ENCODE peak calls at places on chromosomes 16 and 17, in nine cellular contexts. One of them, this sample, is unnamed.
A peak's percentile ranks its signal among the peaks of the same experiment; 100 is the strongest.

GRCh38 chr17:79045830-79046500 is 22.0 kb downstream of the C1QTNF1 start:
- DNase-seq in NCI-H526 treated with DMSO at 0.1 percent for 48 hours: peak; percentile 55
- DNase-seq in GM12865: peak; percentile 66
- DNase-seq in lung: peak; percentile 73
- DNase-seq in bronchial epithelial cell: peak; percentile 42
- DNase-seq in T-cell: no peak
- DNase-seq in AML-193: peak; percentile 60
- DNase-seq in CD8-positive, alpha-beta memory T cell: peak; percentile 54
- DNase-seq in ELF-1: peak; percentile 92
- DNase-seq in this sample: peak; percentile 85

GRCh38 chr17:67011527-67012175 is 32.7 kb upstream of the CACNG1 start:
- DNase-seq in NCI-H526 treated with DMSO at 0.1 percent for 48 hours: no peak
- DNase-seq in GM12865: peak; percentile 52
- DNase-seq in lung: no peak
- DNase-seq in bronchial epithelial cell: no peak
- DNase-seq in T-cell: no peak
- DNase-seq in AML-193: no peak
- DNase-seq in CD8-positive, alpha-beta memory T cell: no peak
- DNase-seq in ELF-1: no peak
- DNase-seq in this sample: no peak

GRCh38 chr17:15377608-15378007 is 36.2 kb upstream of the TEKT3 start:
- DNase-seq in NCI-H526 treated with DMSO at 0.1 percent for 48 hours: no peak
- DNase-seq in GM12865: no peak
- DNase-seq in lung: no peak
- DNase-seq in bronchial epithelial cell: no peak
- DNase-seq in T-cell: no peak
- DNase-seq in AML-193: no peak
- DNase-seq in CD8-positive, alpha-beta memory T cell: no peak
- DNase-seq in ELF-1: peak; percentile 81
- DNase-seq in this sample: peak; percentile 92

GRCh38 chr17:63984206-63984605 is 11.5 kb upstream of the SCN4A start:
- DNase-seq in NCI-H526 treated with DMSO at 0.1 percent for 48 hours: no peak
- DNase-seq in GM12865: no peak
- DNase-seq in lung: no peak
- DNase-seq in bronchial epithelial cell: no peak
- DNase-seq in T-cell: no peak
- DNase-seq in AML-193: no peak
- DNase-seq in CD8-positive, alpha-beta memory T cell: no peak
- DNase-seq in ELF-1: no peak
- DNase-seq in this sample: peak; percentile 50

GRCh38 chr16:71629617-71630016 is 3.6 kb downstream of the MARVELD3 start:
- DNase-seq in NCI-H526 treated with DMSO at 0.1 percent for 48 hours: no peak
- DNase-seq in GM12865: no peak
- DNase-seq in lung: no peak
- DNase-seq in bronchial epithelial cell: no peak
- DNase-seq in T-cell: no peak
- DNase-seq in AML-193: no peak
- DNase-seq in CD8-positive, alpha-beta memory T cell: no peak
- DNase-seq in ELF-1: no peak
- DNase-seq in this sample: no peak

GRCh38 chr16:5252800-5253199 is 155.2 kb upstream of the EEF2KMT start:
- DNase-seq in NCI-H526 treated with DMSO at 0.1 percent for 48 hours: no peak
- DNase-seq in GM12865: no peak
- DNase-seq in lung: no peak
- DNase-seq in bronchial epithelial cell: no peak
- DNase-seq in T-cell: no peak
- DNase-seq in AML-193: no peak
- DNase-seq in CD8-positive, alpha-beta memory T cell: no peak
- DNase-seq in ELF-1: peak; percentile 18
- DNase-seq in this sample: no peak

GRCh38 chr16:15822957-15823356 is 33.9 kb downstream of the MYH11 start:
- DNase-seq in NCI-H526 treated with DMSO at 0.1 percent for 48 hours: no peak
- DNase-seq in GM12865: no peak
- DNase-seq in lung: no peak
- DNase-seq in bronchial epithelial cell: no peak
- DNase-seq in T-cell: no peak
- DNase-seq in AML-193: no peak
- DNase-seq in CD8-positive, alpha-beta memory T cell: no peak
- DNase-seq in ELF-1: no peak
- DNase-seq in this sample: peak; percentile 21

GRCh38 chr17:82949984-82950383 is 110.2 kb upstream of the ZNF750 start:
- DNase-seq in NCI-H526 treated with DMSO at 0.1 percent for 48 hours: no peak
- DNase-seq in GM12865: no peak
- DNase-seq in lung: no peak
- DNase-seq in bronchial epithelial cell: no peak
- DNase-seq in T-cell: no peak
- DNase-seq in AML-193: no peak
- DNase-seq in CD8-positive, alpha-beta memory T cell: no peak
- DNase-seq in ELF-1: no peak
- DNase-seq in this sample: no peak

GRCh38 chr16:67672739-67673662 is 6.4 kb downstream of the C16orf86 start:
- DNase-seq in NCI-H526 treated with DMSO at 0.1 percent for 48 hours: no peak
- DNase-seq in GM12865: peak; percentile 80
- DNase-seq in lung: peak; percentile 70
- DNase-seq in bronchial epithelial cell: peak; percentile 49
- DNase-seq in T-cell: no peak
- DNase-seq in AML-193: peak; percentile 61
- DNase-seq in CD8-positive, alpha-beta memory T cell: peak; percentile 21
- DNase-seq in ELF-1: peak; percentile 59
- DNase-seq in this sample: peak; percentile 79

GRCh38 chr16:9458816-9459215 is 367.4 kb downstream of the HAPSTR1 start:
- DNase-seq in NCI-H526 treated with DMSO at 0.1 percent for 48 hours: no peak
- DNase-seq in GM12865: no peak
- DNase-seq in lung: no peak
- DNase-seq in bronchial epithelial cell: no peak
- DNase-seq in T-cell: no peak
- DNase-seq in AML-193: no peak
- DNase-seq in CD8-positive, alpha-beta memory T cell: no peak
- DNase-seq in ELF-1: no peak
- DNase-seq in this sample: no peak

GRCh38 chr17:47844230-47844629 is 3.2 kb upstream of the SCRN2 start:
- DNase-seq in NCI-H526 treated with DMSO at 0.1 percent for 48 hours: no peak
- DNase-seq in GM12865: no peak
- DNase-seq in lung: no peak
- DNase-seq in bronchial epithelial cell: no peak
- DNase-seq in T-cell: no peak
- DNase-seq in AML-193: no peak
- DNase-seq in CD8-positive, alpha-beta memory T cell: no peak
- DNase-seq in ELF-1: no peak
- DNase-seq in this sample: peak; percentile 50

GRCh38 chr17:75313941-75314550 is 24.8 kb upstream of the SLC25A19 start:
- DNase-seq in NCI-H526 treated with DMSO at 0.1 percent for 48 hours: no peak
- DNase-seq in GM12865: peak; percentile 84
- DNase-seq in lung: no peak
- DNase-seq in bronchial epithelial cell: peak; percentile 31
- DNase-seq in T-cell: no peak
- DNase-seq in AML-193: peak; percentile 94
- DNase-seq in CD8-positive, alpha-beta memory T cell: no peak
- DNase-seq in ELF-1: no peak
- DNase-seq in this sample: no peak

GRCh38 chr17:4124994-4125393 is 17.8 kb downstream of the ZZEF1 start:
- DNase-seq in NCI-H526 treated with DMSO at 0.1 percent for 48 hours: no peak
- DNase-seq in GM12865: no peak
- DNase-seq in lung: no peak
- DNase-seq in bronchial epithelial cell: no peak
- DNase-seq in T-cell: no peak
- DNase-seq in AML-193: no peak
- DNase-seq in CD8-positive, alpha-beta memory T cell: no peak
- DNase-seq in ELF-1: no peak
- DNase-seq in this sample: no peak

GRCh38 chr17:74639704-74640142 is 16.2 kb upstream of the CD300E start:
- DNase-seq in NCI-H526 treated with DMSO at 0.1 percent for 48 hours: no peak
- DNase-seq in GM12865: peak; percentile 52
- DNase-seq in lung: no peak
- DNase-seq in bronchial epithelial cell: no peak
- DNase-seq in T-cell: no peak
- DNase-seq in AML-193: peak; percentile 83
- DNase-seq in CD8-positive, alpha-beta memory T cell: no peak
- DNase-seq in ELF-1: no peak
- DNase-seq in this sample: no peak

GRCh38 chr17:4679652-4680051 is 24.3 kb downstream of the PELP1 start:
- DNase-seq in NCI-H526 treated with DMSO at 0.1 percent for 48 hours: no peak
- DNase-seq in GM12865: no peak
- DNase-seq in lung: no peak
- DNase-seq in bronchial epithelial cell: peak; percentile 80
- DNase-seq in T-cell: no peak
- DNase-seq in AML-193: no peak
- DNase-seq in CD8-positive, alpha-beta memory T cell: no peak
- DNase-seq in ELF-1: peak; percentile 40
- DNase-seq in this sample: peak; percentile 75

GRCh38 chr16:85554114-85554790 is 58.9 kb upstream of the GSE1 start:
- DNase-seq in NCI-H526 treated with DMSO at 0.1 percent for 48 hours: peak; percentile 36
- DNase-seq in GM12865: peak; percentile 95
- DNase-seq in lung: peak; percentile 83
- DNase-seq in bronchial epithelial cell: peak; percentile 62
- DNase-seq in T-cell: peak; percentile 60
- DNase-seq in AML-193: peak; percentile 93
- DNase-seq in CD8-positive, alpha-beta memory T cell: peak; percentile 63
- DNase-seq in ELF-1: peak; percentile 69
- DNase-seq in this sample: peak; percentile 81

GRCh38 chr16:52548261-52549010 is 1.5 kb upstream of the TOX3 start:
- DNase-seq in NCI-H526 treated with DMSO at 0.1 percent for 48 hours: no peak
- DNase-seq in GM12865: peak; percentile 7
- DNase-seq in lung: no peak
- DNase-seq in bronchial epithelial cell: no peak
- DNase-seq in T-cell: no peak
- DNase-seq in AML-193: no peak
- DNase-seq in CD8-positive, alpha-beta memory T cell: no peak
- DNase-seq in ELF-1: peak; percentile 31
- DNase-seq in this sample: no peak

GRCh38 chr16:89841275-89841674 is 13.0 kb downstream of the SPIRE2 start:
- DNase-seq in NCI-H526 treated with DMSO at 0.1 percent for 48 hours: no peak
- DNase-seq in GM12865: peak; percentile 61
- DNase-seq in lung: no peak
- DNase-seq in bronchial epithelial cell: no peak
- DNase-seq in T-cell: peak; percentile 60
- DNase-seq in AML-193: no peak
- DNase-seq in CD8-positive, alpha-beta memory T cell: peak; percentile 52
- DNase-seq in ELF-1: no peak
- DNase-seq in this sample: no peak

GRCh38 chr17:29710891-29711418 is 88.2 kb upstream of the CORO6 start:
- DNase-seq in NCI-H526 treated with DMSO at 0.1 percent for 48 hours: no peak
- DNase-seq in GM12865: peak; percentile 26
- DNase-seq in lung: no peak
- DNase-seq in bronchial epithelial cell: peak; percentile 91
- DNase-seq in T-cell: no peak
- DNase-seq in AML-193: no peak
- DNase-seq in CD8-positive, alpha-beta memory T cell: no peak
- DNase-seq in ELF-1: peak; percentile 83
- DNase-seq in this sample: no peak

GRCh38 chr17:76123749-76124581 is 17.1 kb downstream of the FOXJ1 start:
- DNase-seq in NCI-H526 treated with DMSO at 0.1 percent for 48 hours: no peak
- DNase-seq in GM12865: peak; percentile 25
- DNase-seq in lung: no peak
- DNase-seq in bronchial epithelial cell: no peak
- DNase-seq in T-cell: no peak
- DNase-seq in AML-193: no peak
- DNase-seq in CD8-positive, alpha-beta memory T cell: no peak
- DNase-seq in ELF-1: no peak
- DNase-seq in this sample: no peak

GRCh38 chr17:75906143-75906884 is 1.6 kb upstream of the MRPL38 start:
- DNase-seq in NCI-H526 treated with DMSO at 0.1 percent for 48 hours: no peak
- DNase-seq in GM12865: no peak
- DNase-seq in lung: no peak
- DNase-seq in bronchial epithelial cell: no peak
- DNase-seq in T-cell: no peak
- DNase-seq in AML-193: no peak
- DNase-seq in CD8-positive, alpha-beta memory T cell: no peak
- DNase-seq in ELF-1: no peak
- DNase-seq in this sample: no peak

GRCh38 chr17:53765609-53766008 is 57.1 kb upstream of the KIF2B start:
- DNase-seq in NCI-H526 treated with DMSO at 0.1 percent for 48 hours: no peak
- DNase-seq in GM12865: no peak
- DNase-seq in lung: no peak
- DNase-seq in bronchial epithelial cell: peak; percentile 22
- DNase-seq in T-cell: no peak
- DNase-seq in AML-193: no peak
- DNase-seq in CD8-positive, alpha-beta memory T cell: no peak
- DNase-seq in ELF-1: no peak
- DNase-seq in this sample: no peak

GRCh38 chr16:997440-998051 is 16.0 kb downstream of the SOX8 start:
- DNase-seq in NCI-H526 treated with DMSO at 0.1 percent for 48 hours: no peak
- DNase-seq in GM12865: no peak
- DNase-seq in lung: peak; percentile 41
- DNase-seq in bronchial epithelial cell: no peak
- DNase-seq in T-cell: peak; percentile 30
- DNase-seq in AML-193: no peak
- DNase-seq in CD8-positive, alpha-beta memory T cell: peak; percentile 72
- DNase-seq in ELF-1: peak; percentile 84
- DNase-seq in this sample: peak; percentile 50

GRCh38 chr17:82303944-82304808 is 13.2 kb downstream of the CD7 start:
- DNase-seq in NCI-H526 treated with DMSO at 0.1 percent for 48 hours: no peak
- DNase-seq in GM12865: no peak
- DNase-seq in lung: no peak
- DNase-seq in bronchial epithelial cell: no peak
- DNase-seq in T-cell: no peak
- DNase-seq in AML-193: no peak
- DNase-seq in CD8-positive, alpha-beta memory T cell: no peak
- DNase-seq in ELF-1: no peak
- DNase-seq in this sample: no peak

GRCh38 chr16:56424791-56425438 is 430 bp downstream of the AMFR start:
- DNase-seq in NCI-H526 treated with DMSO at 0.1 percent for 48 hours: no peak
- DNase-seq in GM12865: no peak
- DNase-seq in lung: no peak
- DNase-seq in bronchial epithelial cell: no peak
- DNase-seq in T-cell: no peak
- DNase-seq in AML-193: no peak
- DNase-seq in CD8-positive, alpha-beta memory T cell: peak; percentile 56
- DNase-seq in ELF-1: peak; percentile 38
- DNase-seq in this sample: no peak

GRCh38 chr16:70460737-70461261 is 6.4 kb downstream of the FCSK start:
- DNase-seq in NCI-H526 treated with DMSO at 0.1 percent for 48 hours: no peak
- DNase-seq in GM12865: peak; percentile 45
- DNase-seq in lung: no peak
- DNase-seq in bronchial epithelial cell: peak; percentile 41
- DNase-seq in T-cell: no peak
- DNase-seq in AML-193: no peak
- DNase-seq in CD8-positive, alpha-beta memory T cell: no peak
- DNase-seq in ELF-1: peak; percentile 61
- DNase-seq in this sample: no peak

GRCh38 chr16:84117482-84117843 is 721 bp upstream of the MBTPS1 start:
- DNase-seq in NCI-H526 treated with DMSO at 0.1 percent for 48 hours: peak; percentile 11
- DNase-seq in GM12865: peak; percentile 70
- DNase-seq in lung: no peak
- DNase-seq in bronchial epithelial cell: peak; percentile 14
- DNase-seq in T-cell: no peak
- DNase-seq in AML-193: no peak
- DNase-seq in CD8-positive, alpha-beta memory T cell: peak; percentile 46
- DNase-seq in ELF-1: peak; percentile 60
- DNase-seq in this sample: no peak

GRCh38 chr17:20267459-20267842 is 199.9 kb downstream of the LGALS9B start:
- DNase-seq in NCI-H526 treated with DMSO at 0.1 percent for 48 hours: no peak
- DNase-seq in GM12865: peak; percentile 51
- DNase-seq in lung: no peak
- DNase-seq in bronchial epithelial cell: no peak
- DNase-seq in T-cell: peak; percentile 45
- DNase-seq in AML-193: no peak
- DNase-seq in CD8-positive, alpha-beta memory T cell: peak; percentile 60
- DNase-seq in ELF-1: no peak
- DNase-seq in this sample: peak; percentile 61

GRCh38 chr16:16096161-16096857 is 127.0 kb downstream of the ABCC6 start:
- DNase-seq in NCI-H526 treated with DMSO at 0.1 percent for 48 hours: no peak
- DNase-seq in GM12865: no peak
- DNase-seq in lung: peak; percentile 34
- DNase-seq in bronchial epithelial cell: no peak
- DNase-seq in T-cell: no peak
- DNase-seq in AML-193: no peak
- DNase-seq in CD8-positive, alpha-beta memory T cell: no peak
- DNase-seq in ELF-1: no peak
- DNase-seq in this sample: peak; percentile 77